ENCODE peak calls at places on chromosomes 5 and 9, in nine cellular contexts. One of them, this sample, is unnamed.

GRCh38 chr5:36724429-36725332 is 118.3 kb downstream of the SLC1A3 start:
- DNase-seq in foreskin keratinocyte: no peak
- DNase-seq in substantia nigra: no peak
- DNase-seq in anterior cingulate cortex: no peak
- DNase-seq in ecto neural progenitor cell: no peak
- DNase-seq in NCI-H1436: no peak
- DNase-seq in RCC 7860: no peak
- DNase-seq in GM20000: peak
- DNase-seq in tibial artery: peak
- DNase-seq in this sample: peak

GRCh38 chr5:137696481-137696880 is 39.4 kb downstream of the KLHL3 start:
- DNase-seq in foreskin keratinocyte: no peak
- DNase-seq in substantia nigra: no peak
- DNase-seq in anterior cingulate cortex: no peak
- DNase-seq in ecto neural progenitor cell: no peak
- DNase-seq in NCI-H1436: no peak
- DNase-seq in RCC 7860: no peak
- DNase-seq in GM20000: no peak
- DNase-seq in tibial artery: no peak
- DNase-seq in this sample: no peak

GRCh38 chr5:11791777-11792176 is 112.5 kb downstream of the CTNND2 start:
- DNase-seq in foreskin keratinocyte: no peak
- DNase-seq in substantia nigra: no peak
- DNase-seq in anterior cingulate cortex: no peak
- DNase-seq in ecto neural progenitor cell: no peak
- DNase-seq in NCI-H1436: no peak
- DNase-seq in RCC 7860: no peak
- DNase-seq in GM20000: no peak
- DNase-seq in tibial artery: no peak
- DNase-seq in this sample: no peak

GRCh38 chr9:131185924-131186323 is 60.5 kb downstream of the NUP214 start:
- DNase-seq in foreskin keratinocyte: no peak
- DNase-seq in substantia nigra: no peak
- DNase-seq in anterior cingulate cortex: no peak
- DNase-seq in ecto neural progenitor cell: no peak
- DNase-seq in NCI-H1436: no peak
- DNase-seq in RCC 7860: no peak
- DNase-seq in GM20000: no peak
- DNase-seq in tibial artery: no peak
- DNase-seq in this sample: no peak

GRCh38 chr9:106019017-106019692 is 324.8 kb downstream of the TMEM38B start:
- DNase-seq in foreskin keratinocyte: no peak
- DNase-seq in substantia nigra: no peak
- DNase-seq in anterior cingulate cortex: no peak
- DNase-seq in ecto neural progenitor cell: no peak
- DNase-seq in NCI-H1436: no peak
- DNase-seq in RCC 7860: no peak
- DNase-seq in GM20000: no peak
- DNase-seq in tibial artery: no peak
- DNase-seq in this sample: no peak

GRCh38 chr9:88775559-88775958 is 215.7 kb upstream of the S1PR3 start:
- DNase-seq in foreskin keratinocyte: peak
- DNase-seq in substantia nigra: no peak
- DNase-seq in anterior cingulate cortex: no peak
- DNase-seq in ecto neural progenitor cell: no peak
- DNase-seq in NCI-H1436: no peak
- DNase-seq in RCC 7860: no peak
- DNase-seq in GM20000: no peak
- DNase-seq in tibial artery: no peak
- DNase-seq in this sample: no peak

GRCh38 chr5:72347801-72348305 is 27.7 kb downstream of the PTCD2 start:
- DNase-seq in foreskin keratinocyte: peak
- DNase-seq in substantia nigra: no peak
- DNase-seq in anterior cingulate cortex: no peak
- DNase-seq in ecto neural progenitor cell: no peak
- DNase-seq in NCI-H1436: no peak
- DNase-seq in RCC 7860: peak
- DNase-seq in GM20000: peak
- DNase-seq in tibial artery: no peak
- DNase-seq in this sample: peak

GRCh38 chr5:150350524-150351344 is 6.8 kb upstream of the TCOF1 start:
- DNase-seq in foreskin keratinocyte: peak
- DNase-seq in substantia nigra: peak
- DNase-seq in anterior cingulate cortex: peak
- DNase-seq in ecto neural progenitor cell: peak
- DNase-seq in NCI-H1436: peak
- DNase-seq in RCC 7860: peak
- DNase-seq in GM20000: peak
- DNase-seq in tibial artery: peak
- DNase-seq in this sample: peak

GRCh38 chr5:5231576-5231975 is 91.4 kb downstream of the ADAMTS16 start:
- DNase-seq in foreskin keratinocyte: no peak
- DNase-seq in substantia nigra: no peak
- DNase-seq in anterior cingulate cortex: no peak
- DNase-seq in ecto neural progenitor cell: no peak
- DNase-seq in NCI-H1436: no peak
- DNase-seq in RCC 7860: no peak
- DNase-seq in GM20000: no peak
- DNase-seq in tibial artery: no peak
- DNase-seq in this sample: no peak

GRCh38 chr9:132878695-132879064 is at the start of gene SPACA9:
- DNase-seq in foreskin keratinocyte: no peak
- DNase-seq in substantia nigra: peak
- DNase-seq in anterior cingulate cortex: no peak
- DNase-seq in ecto neural progenitor cell: peak
- DNase-seq in NCI-H1436: peak
- DNase-seq in RCC 7860: peak
- DNase-seq in GM20000: peak
- DNase-seq in tibial artery: peak
- DNase-seq in this sample: peak

GRCh38 chr9:133342570-133342969 is 5.4 kb downstream of the MED22 start:
- DNase-seq in foreskin keratinocyte: no peak
- DNase-seq in substantia nigra: no peak
- DNase-seq in anterior cingulate cortex: no peak
- DNase-seq in ecto neural progenitor cell: no peak
- DNase-seq in NCI-H1436: no peak
- DNase-seq in RCC 7860: no peak
- DNase-seq in GM20000: no peak
- DNase-seq in tibial artery: no peak
- DNase-seq in this sample: no peak

GRCh38 chr5:149831492-149831891 is 101.4 kb downstream of the PPARGC1B start:
- DNase-seq in foreskin keratinocyte: peak
- DNase-seq in substantia nigra: no peak
- DNase-seq in anterior cingulate cortex: no peak
- DNase-seq in ecto neural progenitor cell: no peak
- DNase-seq in NCI-H1436: no peak
- DNase-seq in RCC 7860: peak
- DNase-seq in GM20000: peak
- DNase-seq in tibial artery: no peak
- DNase-seq in this sample: no peak

GRCh38 chr5:145680169-145680568 is 155.0 kb downstream of the PRELID2 start:
- DNase-seq in foreskin keratinocyte: no peak
- DNase-seq in substantia nigra: no peak
- DNase-seq in anterior cingulate cortex: no peak
- DNase-seq in ecto neural progenitor cell: no peak
- DNase-seq in NCI-H1436: no peak
- DNase-seq in RCC 7860: no peak
- DNase-seq in GM20000: no peak
- DNase-seq in tibial artery: no peak
- DNase-seq in this sample: peak

GRCh38 chr5:149422429-149423286 is 43.6 kb upstream of the IL17B start:
- DNase-seq in foreskin keratinocyte: no peak
- DNase-seq in substantia nigra: no peak
- DNase-seq in anterior cingulate cortex: no peak
- DNase-seq in ecto neural progenitor cell: no peak
- DNase-seq in NCI-H1436: no peak
- DNase-seq in RCC 7860: no peak
- DNase-seq in GM20000: no peak
- DNase-seq in tibial artery: peak
- DNase-seq in this sample: no peak

This sample was measured in A673.